ENCODE peak calls at places on chromosomes 12 and 14, in four cellular contexts. K, O, T and P are unnamed samples.

GRCh38 chr12:59698599-59698998 is 102.8 kb downstream of the SLC16A7 start:
- DNase-seq in T (no peak), K (no peak), O (no peak), P (no peak)

GRCh38 chr12:69515394-69515793 is 45.2 kb downstream of the FRS2 start:
- DNase-seq in T (no peak), K (no peak), O (no peak), P (no peak)

GRCh38 chr14:85688024-85688423 is 158.1 kb downstream of the FLRT2 start:
- DNase-seq in K (no peak), T (no peak), O (no peak), P (no peak)

GRCh38 chr14:102029956-102030355 is 56.9 kb downstream of the HSP90AA1 start:
- DNase-seq in T (no peak), K (no peak), O (no peak), P (no peak)

GRCh38 chr12:17593715-17594406 is 496.1 kb downstream of the RERGL start:
- DNase-seq in T (no peak), K (no peak), O (no peak), P (no peak)

GRCh38 chr14:33404964-33405574 is 466.4 kb downstream of the NPAS3 start:
- DNase-seq in O (no peak), T (no peak), K (no peak), P (no peak)

GRCh38 chr14:101561145-101561896 is at the start of gene DIO3:
- DNase-seq in O (no peak), K (no peak), T (no peak), P (no peak)

GRCh38 chr12:131634037-131634436 is 76.9 kb upstream of the SFSWAP start:
- DNase-seq in T (no peak), O (no peak), K (no peak), P (no peak)

GRCh38 chr14:52333108-52333507 is 19.0 kb downstream of the PTGER2 start:
- DNase-seq in O (no peak), T (no peak), K (no peak), P (no peak)

GRCh38 chr14:99497341-99497740 is 16.1 kb downstream of the CCNK start:
- DNase-seq in K (no peak), T (no peak), O (no peak), P (no peak)

GRCh38 chr14:101810897-101811620 is 49.5 kb downstream of the PPP2R5C start:
- DNase-seq in T (no peak), K (no peak), O (no peak), P (no peak)

GRCh38 chr14:102574840-102575478 is 17.5 kb upstream of the RCOR1 start:
- DNase-seq in O (no peak), T (no peak), K (no peak), P (no peak)

GRCh38 chr14:42322486-42323284 is 716.0 kb downstream of the LRFN5 start:
- DNase-seq in K (no peak), O (no peak), T (no peak), P (no peak)

GRCh38 chr14:77026930-77027537 is 1.5 kb downstream of the IRF2BPL start:
- DNase-seq in K (no peak), T (no peak), O (no peak), P (no peak)

GRCh38 chr14:104131968-104132732 is 6.2 kb upstream of the KIF26A start:
- DNase-seq in K (no peak), T (no peak), O (no peak), P (no peak)

GRCh38 chr14:73958591-73958990 is 8.5 kb downstream of the COQ6 start:
- DNase-seq in T (no peak), K (no peak), O (no peak), P (no peak)

GRCh38 chr12:49793620-49794019 is 34.6 kb downstream of the NCKAP5L start:
- DNase-seq in O (no peak), K (no peak), T (no peak), P (no peak)

GRCh38 chr12:69929531-69929930 is 104.5 kb downstream of the MYRFL start:
- DNase-seq in T (no peak), K (no peak), O (no peak), P (no peak)

GRCh38 chr14:84760506-84760905 is 769.4 kb upstream of the FLRT2 start:
- DNase-seq in T (no peak), O (no peak), K (no peak), P (no peak)

GRCh38 chr12:90058721-90059120 is 350.1 kb upstream of the ATP2B1 start:
- DNase-seq in K (no peak), T (no peak), O (peak), P (no peak)

GRCh38 chr12:92036061-92036620 is 109.5 kb downstream of the BTG1 start:
- DNase-seq in T (no peak), O (no peak), K (no peak), P (no peak)

DNA sequence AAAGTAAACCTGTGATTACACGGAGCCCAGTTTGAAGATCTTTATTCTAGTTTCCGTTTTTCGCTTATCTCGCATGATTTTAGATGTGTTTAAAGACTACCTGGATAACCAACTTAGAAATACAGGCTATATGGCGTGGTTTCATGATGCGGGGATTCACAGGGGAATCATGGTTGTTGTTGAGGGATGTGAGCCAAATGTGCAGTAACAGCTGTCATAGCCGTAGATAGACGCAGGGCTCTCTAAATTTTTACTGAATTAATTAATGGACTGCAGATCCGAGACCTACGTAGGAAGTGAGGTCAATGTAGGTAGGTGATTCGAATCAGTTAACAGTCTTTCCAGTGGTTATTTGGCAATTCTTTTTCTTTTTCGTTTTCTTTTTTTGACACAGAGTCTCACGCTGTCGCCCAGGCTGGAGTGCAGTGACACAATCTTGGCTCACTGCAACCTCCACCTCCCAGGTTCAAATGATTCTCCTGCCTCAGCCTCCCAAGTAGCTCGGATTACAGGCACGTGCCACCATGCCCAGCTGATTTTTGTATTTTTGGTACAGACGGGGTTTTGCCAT is 144.9 kb upstream of the AMIGO2 start:
- DNase-seq in O (no peak), K (no peak), T (no peak), P (no peak)
- H3K4me3 ChIP-seq in O (no peak), K (no peak), T (no peak), P (no peak)

GRCh38 chr12:54285150-54286041 is 4.9 kb downstream of the HNRNPA1 start:
- DNase-seq in K (no peak), T (no peak), O (no peak), P (no peak)
- TF ChIP-seq CTCF in K (no peak), T (no peak), O (no peak), P (no peak)

GRCh38 chr14:22837059-22837749 is 819 bp downstream of the MMP14 start:
- DNase-seq in T (no peak), O (no peak), K (no peak), P (no peak)

GRCh38 chr14:22839159-22839779 is 2.9 kb downstream of the MMP14 start:
- DNase-seq in O (no peak), K (no peak), T (no peak), P (no peak)

GRCh38 chr14:22837750-22838538 is 1.6 kb downstream of the MMP14 start:
- DNase-seq in O (no peak), K (no peak), T (no peak), P (no peak)

GRCh38 chr14:22836301-22837058 is at the start of gene MMP14:
- DNase-seq in O (no peak), T (no peak), K (no peak), P (no peak)

GRCh38 chr14:22838631-22839041 is 2.3 kb downstream of the MMP14 start:
- DNase-seq in T (no peak), O (no peak), K (no peak), P (no peak)
- H3K4me3 ChIP-seq in T (peak), O (peak), K (peak), P (no peak)

GRCh38 chr12:96015672-96016071 is 19.5 kb upstream of the HAL start:
- DNase-seq in K (no peak), T (no peak), O (no peak), P (no peak)
- TF ChIP-seq CTCF in K (no peak), T (no peak), O (peak), P (peak)

DNA sequence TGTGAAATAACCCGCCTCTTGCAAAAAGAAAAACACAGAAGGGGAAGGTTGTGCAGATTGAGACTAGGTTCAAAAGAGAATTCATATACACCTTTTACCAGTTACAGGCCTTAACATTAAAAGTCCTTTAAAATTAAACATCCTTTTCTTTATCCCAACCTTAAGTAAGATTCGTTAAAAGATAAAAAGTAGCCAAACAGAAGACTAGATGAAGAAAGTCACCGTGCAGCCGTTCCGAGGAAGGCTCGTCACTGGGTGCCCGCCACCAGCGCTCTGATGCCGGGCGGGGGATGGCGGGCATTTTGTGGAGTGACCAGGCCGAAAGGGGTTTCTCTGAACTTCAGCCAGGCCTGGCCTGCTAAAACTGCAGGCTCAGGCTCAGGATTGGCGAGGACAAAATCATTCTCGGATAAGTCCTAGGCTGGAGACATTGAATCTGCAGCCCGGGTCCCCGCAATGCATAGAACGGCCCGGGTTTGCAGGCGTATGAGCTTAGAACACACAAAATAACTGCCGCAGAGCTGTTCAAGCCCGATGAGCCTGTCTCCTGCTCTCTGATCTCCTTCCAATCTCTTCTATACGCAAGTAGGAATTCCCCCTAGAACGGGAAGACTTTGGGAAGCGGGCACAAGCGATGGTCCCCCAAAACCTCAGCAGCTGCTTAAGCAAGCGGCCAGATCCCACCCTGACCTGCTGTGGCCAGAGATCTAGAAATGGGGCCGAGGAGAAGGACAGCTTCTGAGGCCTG is 1.3 kb downstream of the TBX5 start:
- DNase-seq in T (no peak), O (no peak), K (no peak), P (no peak)
- H3K4me3 ChIP-seq in T (peak), O (peak), K (peak), P (no peak)

DNA sequence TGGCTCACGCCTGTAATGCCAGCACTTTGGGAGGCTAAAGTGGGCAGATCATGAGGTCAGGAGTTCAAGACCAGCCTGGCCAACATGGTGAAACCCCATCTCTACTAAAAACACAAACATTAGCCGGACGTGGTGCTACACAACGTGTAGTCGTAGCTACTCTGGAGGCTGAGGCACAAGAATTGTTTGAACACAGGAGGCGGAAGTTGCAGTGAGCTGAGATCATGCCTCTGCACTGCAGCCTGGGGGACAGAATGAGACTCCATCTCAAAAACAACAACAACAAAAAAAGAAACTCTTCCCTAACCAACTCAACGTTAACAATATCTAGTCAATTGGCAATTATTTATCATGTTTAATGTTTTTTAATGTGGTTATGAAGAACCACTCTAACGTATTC is 89.3 kb downstream of the EPS8 start:
- DNase-seq in O (no peak), K (no peak), T (no peak), P (no peak)
- TF ChIP-seq CTCF in O (no peak), K (no peak), T (no peak), P (no peak)

DNA sequence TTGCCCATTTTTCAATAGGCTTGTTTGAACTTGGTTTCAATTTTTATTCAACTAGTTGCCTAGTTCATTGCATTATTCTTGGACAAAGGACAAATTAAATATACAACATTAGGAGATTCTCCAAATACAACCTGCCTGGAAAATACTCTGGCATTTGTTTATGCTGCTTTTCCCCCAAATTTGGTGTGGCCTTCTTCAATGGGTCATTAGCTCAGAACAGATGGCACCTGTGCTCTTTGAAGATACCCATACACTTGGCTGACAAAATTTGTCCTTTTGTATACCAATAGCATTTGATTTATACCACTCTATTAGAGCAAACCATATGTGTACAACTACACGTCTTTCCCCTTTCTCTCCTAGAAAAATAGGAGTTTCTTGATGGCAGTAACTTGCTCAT is 35.7 kb downstream of the WBP11 start:
- DNase-seq in K (no peak), O (no peak), T (no peak), P (no peak)
- H3K4me3 ChIP-seq in K (no peak), O (no peak), T (no peak), P (peak)

DNA sequence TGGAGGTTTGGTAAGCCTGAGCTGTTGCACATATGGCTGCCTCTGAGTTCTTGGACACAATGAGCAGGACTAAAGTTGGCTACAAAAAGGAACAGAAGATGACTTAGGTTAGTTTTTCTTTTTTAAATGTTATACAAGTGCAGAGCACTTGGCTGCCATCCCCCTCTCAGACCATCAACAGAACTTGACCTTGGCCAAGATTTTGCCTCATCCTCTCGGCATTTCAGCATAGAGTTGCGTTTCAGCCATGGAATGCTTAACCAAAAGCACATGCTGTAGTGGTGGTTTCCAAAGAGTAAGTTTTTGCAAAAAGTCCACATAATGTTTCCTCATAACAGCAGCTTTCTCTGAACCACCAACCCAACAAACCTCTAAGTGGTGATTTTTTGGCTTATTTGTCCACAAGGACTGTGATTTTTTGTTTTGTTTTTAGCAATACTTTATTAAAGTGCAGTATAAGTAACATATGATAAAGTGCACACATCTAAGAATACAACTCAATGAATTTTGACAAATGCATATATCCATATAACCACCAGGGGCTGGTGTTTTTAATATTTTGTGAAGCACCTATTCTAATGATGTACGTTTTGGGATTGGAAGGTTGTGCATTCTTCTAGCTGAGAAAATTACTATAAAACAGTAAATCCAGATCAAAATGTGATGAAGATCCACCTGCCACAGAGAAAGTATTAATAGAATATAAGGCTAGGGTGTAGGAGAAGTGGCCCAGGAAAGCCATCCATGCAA is 12.1 kb upstream of the GALNT16 start:
- DNase-seq in K (no peak), T (no peak), O (peak), P (no peak)
- TF ChIP-seq CTCF in K (no peak), T (no peak), O (no peak), P (peak)

GRCh38 chr14:26204362-26204953 is 393.4 kb downstream of the NOVA1 start:
- DNase-seq in T (peak), O (no peak), K (no peak), P (no peak)
- H3K4me3 ChIP-seq in T (peak), O (no peak), K (peak), P (no peak)